ENCODE peak calls at places on chromosomes 5 and 9, in four cellular contexts. T is IMR-90, Z is mesenchymal stem cell, Y is H1. A is an unnamed sample.

GRCh38 chr5:138629383-138629782 is 54.2 kb upstream of the HSPA9 start:
- DNase-seq in T (no peak), Z (peak; percentile 24), Y (no peak), A (no peak)

GRCh38 chr5:96533371-96533770 is 100.3 kb upstream of the PCSK1 start:
- DNase-seq in Y (no peak), T (no peak), Z (no peak), A (no peak)

GRCh38 chr5:171806976-171807823 is 21.6 kb downstream of the SMIM23 start:
- DNase-seq in Y (no peak), T (peak; percentile 42), Z (no peak), A (no peak)

GRCh38 chr5:76616206-76616605 is 7.0 kb downstream of the F2RL2 start:
- DNase-seq in T (no peak), Z (no peak), Y (no peak), A (no peak)

GRCh38 chr5:164132358-164132757 is 626.9 kb downstream of the MAT2B start:
- DNase-seq in T (no peak), Y (no peak), Z (no peak), A (no peak)

GRCh38 chr9:13064060-13064459 is 215.4 kb downstream of the MPDZ start:
- DNase-seq in T (no peak), Y (no peak), Z (no peak), A (no peak)

GRCh38 chr9:129289883-129290282 is 111.8 kb upstream of the IER5L start:
- DNase-seq in T (no peak), Z (no peak), Y (no peak), A (no peak)

GRCh38 chr5:180658774-180659564 is 9.6 kb upstream of the FLT4 start:
- DNase-seq in T (no peak), Y (no peak), Z (no peak), A (no peak)

GRCh38 chr5:134958755-134959154 is 9.0 kb upstream of the CATSPER3 start:
- DNase-seq in Z (peak; percentile 36), Y (peak; percentile 46), T (peak; percentile 26), A (peak; percentile 12)

GRCh38 chr5:74665246-74665645 is 19.8 kb upstream of the HEXB start:
- DNase-seq in T (no peak), Z (no peak), Y (no peak), A (no peak)

GRCh38 chr5:9545959-9546851 is at the start of gene SEMA5A:
- DNase-seq in Y (no peak), Z (peak; percentile 79), T (peak; percentile 66), A (peak; percentile 73)

GRCh38 chr5:84816746-84817547 is 432.3 kb upstream of the EDIL3 start:
- DNase-seq in T (peak; percentile 29), Z (peak; percentile 21), Y (no peak), A (no peak)

GRCh38 chr9:82130331-82131042 is 141.9 kb downstream of the SPATA31D1 start:
- DNase-seq in Z (no peak), T (no peak), Y (no peak), A (no peak)

GRCh38 chr5:172558076-172558990 is 82.7 kb upstream of the NEURL1B start:
- DNase-seq in Z (no peak), Y (no peak), T (no peak), A (no peak)

GRCh38 chr5:149549461-149550266 is 1.6 kb downstream of the CSNK1A1 start:
- DNase-seq in Z (peak; percentile 75), Y (no peak), T (peak; percentile 66), A (no peak)

GRCh38 chr9:111016046-111017026 is 21.9 kb downstream of the LPAR1 start:
- DNase-seq in T (peak; percentile 76), Z (peak; percentile 71), Y (no peak), A (no peak)

GRCh38 chr5:56705217-56705616 is 110.1 kb upstream of the MAP3K1 start:
- DNase-seq in Y (no peak), Z (no peak), T (no peak), A (no peak)

GRCh38 chr5:109365653-109366052 is 44.1 kb downstream of the PJA2 start:
- DNase-seq in T (no peak), Z (no peak), Y (no peak), A (no peak)

GRCh38 chr5:109359643-109360042 is 50.1 kb downstream of the PJA2 start:
- DNase-seq in Z (no peak), Y (no peak), T (no peak), A (no peak)

GRCh38 chr5:109370343-109370742 is 39.4 kb downstream of the PJA2 start:
- DNase-seq in T (no peak), Z (no peak), Y (no peak), A (no peak)

GRCh38 chr5:109364977-109365376 is 44.8 kb downstream of the PJA2 start:
- DNase-seq in Z (no peak), Y (no peak), T (no peak), A (no peak)
- H3K14ac ChIP-seq in Z (no peak overlapping the region), Y (no peak overlapping the region), T (no peak overlapping the region), A (no peak overlapping the region)

DNA sequence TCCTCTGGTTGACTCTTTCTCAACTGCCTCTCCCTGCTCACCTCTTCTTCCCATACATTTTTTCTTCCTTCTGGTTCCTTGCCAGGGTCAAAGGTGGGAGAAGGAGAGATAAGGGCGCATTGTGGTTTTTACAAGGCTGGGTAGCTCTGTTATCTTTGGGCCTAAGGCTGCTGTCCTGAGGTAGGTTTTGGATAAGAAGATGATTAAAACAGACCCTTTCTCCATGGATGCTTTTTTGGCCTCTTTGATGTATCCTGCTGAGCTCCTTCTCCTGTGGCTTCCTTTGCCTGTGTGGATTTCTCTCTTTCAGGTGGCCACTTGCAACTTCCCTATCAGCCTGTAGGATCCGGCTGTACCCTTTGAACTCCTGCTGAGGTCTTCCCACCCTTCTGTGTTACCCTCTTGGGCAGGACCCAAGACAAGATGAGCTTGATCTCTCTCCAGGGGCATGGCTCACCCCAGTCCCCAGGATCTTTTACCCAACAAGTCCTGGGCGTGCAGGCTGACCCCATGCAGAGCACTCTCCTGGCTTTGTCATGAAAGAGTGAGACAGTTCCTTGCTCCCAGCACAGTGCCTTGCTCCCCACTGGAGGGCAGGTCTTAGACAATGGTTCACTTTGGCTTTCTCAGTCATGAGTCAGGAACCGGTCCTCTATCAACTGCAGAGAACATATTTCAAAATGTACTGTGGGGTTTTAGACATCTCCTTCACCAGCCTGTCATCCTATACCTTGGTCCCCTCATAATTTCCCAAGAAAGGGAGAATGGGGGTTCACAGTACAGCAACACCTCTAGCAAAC is 197.9 kb downstream of the TLE4 start:
- DNase-seq in Y (no peak), T (peak; percentile 7), Z (no peak), A (no peak)
- H3K14ac ChIP-seq in Y (no peak overlapping the region), T (no peak overlapping the region), Z (no peak overlapping the region), A (no peak overlapping the region)

GRCh38 chr9:8020161-8020560 is 220.6 kb upstream of the DMAC1 start:
- DNase-seq in Y (no peak), T (no peak), Z (no peak), A (no peak)

GRCh38 chr9:8025532-8025931 is 226.0 kb upstream of the DMAC1 start:
- DNase-seq in T (no peak), Z (no peak), Y (no peak), A (no peak)

GRCh38 chr9:8014987-8015682 is 215.6 kb upstream of the DMAC1 start:
- DNase-seq in Z (no peak), Y (no peak), T (no peak), A (no peak)

DNA sequence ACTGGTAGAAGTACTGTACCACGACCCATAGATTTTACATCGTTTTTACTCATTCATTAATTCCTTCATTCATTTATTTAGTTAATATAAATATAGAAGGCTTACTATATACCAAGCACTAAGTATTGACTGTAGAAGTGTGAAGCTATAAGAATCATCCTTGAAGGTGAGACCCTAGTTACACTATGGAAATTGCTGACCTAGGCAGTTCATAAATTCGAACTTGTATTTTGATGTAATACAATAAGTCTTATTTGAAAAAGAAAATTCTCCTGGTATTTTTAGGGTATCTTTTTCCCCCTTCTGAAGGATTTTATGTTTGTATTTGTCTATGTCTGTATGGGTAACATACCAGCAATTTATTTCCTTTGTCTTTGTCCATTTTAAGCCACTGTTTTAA is 220.1 kb upstream of the DMAC1 start:
- DNase-seq in T (no peak), Y (no peak), Z (no peak), A (no peak)
- H3K14ac ChIP-seq in T (no peak overlapping the region), Y (no peak overlapping the region), Z (no peak overlapping the region), A (no peak overlapping the region)

GRCh38 chr5:120124031-120124430 is 340.1 kb upstream of the PRR16 start:
- DNase-seq in T (no peak), Z (no peak), Y (no peak), A (no peak)

GRCh38 chr5:120122711-120123110 is 341.4 kb upstream of the PRR16 start:
- DNase-seq in T (no peak), Y (no peak), Z (no peak), A (no peak)

DNA sequence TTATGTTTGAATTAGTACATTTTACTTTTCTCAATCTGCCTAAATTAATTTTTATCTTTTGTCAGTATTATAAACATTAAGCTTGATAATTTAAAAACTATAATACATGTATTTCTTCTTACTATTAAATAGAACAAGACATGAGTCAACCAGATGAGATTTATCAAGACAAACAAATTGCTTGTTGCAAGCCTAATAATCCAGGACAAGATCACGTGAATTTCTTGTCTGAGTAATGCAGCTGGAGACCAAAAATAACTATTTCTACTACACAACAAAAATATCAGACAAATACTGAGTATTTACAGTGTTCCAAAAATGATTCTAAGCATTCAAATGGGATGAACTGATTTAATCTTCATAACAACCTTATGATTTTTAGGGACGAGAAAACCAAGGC is 339.1 kb upstream of the PRR16 start:
- DNase-seq in Y (no peak), T (peak; percentile 36), Z (peak; percentile 26), A (no peak)
- H3K14ac ChIP-seq in Y (no peak overlapping the region), T (no peak overlapping the region), Z (no peak overlapping the region), A (no peak overlapping the region)